ENCODE peak calls at places on chromosomes 6 and 20, in four cellular contexts. D, B, C and O are unnamed samples. For H3K4me1, the result is how much of the 10 kb centered on the place peaks cover.

GRCh38 chr6:109083657-109084056 is 11.0 kb downstream of the SESN1 start:
- DNase-seq in C (no peak), B (no peak), D (no peak), O (no peak)

GRCh38 chr6:107679457-107679856 is 144.7 kb downstream of the SCML4 start:
- DNase-seq in D (peak), C (no peak), B (no peak), O (peak)

GRCh38 chr20:41408986-41409385 is 42.4 kb upstream of the EMILIN3 start:
- DNase-seq in C (no peak), D (no peak), B (no peak), O (peak)

GRCh38 chr6:163837681-163838431 is 423.3 kb downstream of the QKI start:
- DNase-seq in C (peak), B (no peak), D (no peak), O (peak)

GRCh38 chr6:20670750-20671149 is 136.5 kb downstream of the CDKAL1 start:
- DNase-seq in D (no peak), B (no peak), C (no peak), O (no peak)

GRCh38 chr6:24630861-24631505 is 15.0 kb downstream of the KIAA0319 start:
- DNase-seq in B (no peak), D (no peak), C (peak), O (no peak)

GRCh38 chr20:7010584-7010983 is 243.1 kb downstream of the BMP2 start:
- DNase-seq in D (no peak), B (no peak), C (no peak), O (no peak)

GRCh38 chr6:107670792-107671199 is 153.3 kb downstream of the SCML4 start:
- DNase-seq in C (peak), B (no peak), D (peak), O (no peak)

GRCh38 chr20:10225439-10226080 is 6.9 kb downstream of the SNAP25 start:
- DNase-seq in D (no peak), B (no peak), C (peak), O (no peak)

GRCh38 chr6:80610821-80611220 is 504.4 kb downstream of the BCKDHB start:
- DNase-seq in D (no peak), C (no peak), B (no peak), O (no peak)

GRCh38 chr20:22692119-22692475 is 107.7 kb upstream of the FOXA2 start:
- DNase-seq in D (no peak), C (no peak), B (no peak), O (no peak)

GRCh38 chr20:58640446-58640845 is 10.6 kb upstream of the STX16 start:
- DNase-seq in D (no peak), B (no peak), C (no peak), O (no peak)

GRCh38 chr6:119119989-119120388 is 41.5 kb upstream of the FAM184A start:
- DNase-seq in C (no peak), B (no peak), D (peak), O (no peak)

GRCh38 chr6:122449084-122449483 is 22.5 kb downstream of the SERINC1 start:
- DNase-seq in D (no peak), C (no peak), B (no peak), O (no peak)

GRCh38 chr6:45717027-45717426 is 298.6 kb downstream of the CLIC5 start:
- DNase-seq in C (no peak), B (no peak), D (no peak), O (no peak)

GRCh38 chr20:4689224-4689623 is 32.5 kb upstream of the PRND start:
- DNase-seq in B (no peak), D (no peak), C (no peak), O (no peak)

GRCh38 chr6:113361014-113361645 is 496.0 kb upstream of the MARCKS start:
- DNase-seq in B (no peak), D (no peak), C (no peak), O (no peak)

DNA sequence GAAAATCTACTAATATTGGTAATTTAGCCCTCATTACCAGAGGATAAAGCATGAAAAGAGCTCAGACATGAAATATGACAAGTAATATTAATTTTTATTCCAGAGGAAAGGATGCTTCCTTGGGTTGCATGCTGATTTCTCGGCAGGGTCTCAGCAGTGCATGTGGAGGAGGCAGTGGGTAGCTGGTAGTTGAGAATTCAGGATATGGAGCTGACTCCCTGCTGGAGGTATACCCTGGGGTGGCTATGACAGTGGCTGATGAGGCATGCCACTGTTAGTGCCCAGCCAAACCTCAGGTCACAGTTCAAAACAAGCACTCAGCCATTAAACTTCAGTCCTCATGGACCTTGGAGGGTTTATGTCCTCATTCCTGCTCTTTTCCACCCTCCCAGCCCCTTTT is 761.8 kb upstream of the MMS22L start:
- DNase-seq in B (no peak), C (no peak), D (no peak), O (no peak)
- H3K4me1 ChIP-seq in B (under half), C (half or more), D (under half), O (under half)

DNA sequence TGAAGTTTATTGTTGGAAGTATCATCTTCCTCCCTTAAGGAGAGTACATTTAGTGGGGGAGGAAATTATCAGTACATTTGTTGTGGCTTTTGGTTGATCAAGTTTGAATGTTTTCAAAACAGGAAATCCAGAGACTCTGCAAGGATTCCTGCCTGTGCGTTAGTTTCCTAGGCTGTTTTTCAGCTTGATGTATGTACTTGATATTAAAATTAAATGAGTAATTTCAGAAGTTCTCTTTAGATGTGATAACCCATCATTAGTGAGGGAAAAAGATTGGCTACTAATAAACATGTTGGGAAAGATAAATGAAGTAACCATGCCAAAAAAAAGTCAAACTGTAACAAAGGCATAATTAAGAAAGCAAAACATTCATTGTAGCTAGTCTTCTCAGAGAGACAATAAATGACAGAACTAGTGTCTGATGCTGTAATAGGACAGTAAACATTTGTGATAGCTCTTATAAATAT is 88.0 kb upstream of the TULP1 start:
- DNase-seq in D (no peak), B (no peak), C (no peak), O (no peak)
- H3K4me1 ChIP-seq in D (half or more), B (under half), C (under half), O (under half)

GRCh38 chr20:37386505-37387201 is 40.7 kb downstream of the SRC start:
- DNase-seq in D (no peak), C (no peak), B (no peak), O (no peak)
- H3K4me1 ChIP-seq in D (under half), C (under half), B (under half), O (under half)

GRCh38 chr20:62913043-62913630 is 13.2 kb downstream of the DIDO1 start:
- DNase-seq in C (no peak), D (no peak), B (peak), O (no peak)

GRCh38 chr20:62914436-62914835 is 11.9 kb downstream of the DIDO1 start:
- DNase-seq in D (no peak), C (no peak), B (peak), O (no peak)

GRCh38 chr20:62917720-62918119 is 8.6 kb downstream of the DIDO1 start:
- DNase-seq in B (no peak), C (no peak), D (no peak), O (no peak)

GRCh38 chr20:62916703-62917476 is 9.4 kb downstream of the DIDO1 start:
- DNase-seq in B (peak), D (no peak), C (no peak), O (no peak)

DNA sequence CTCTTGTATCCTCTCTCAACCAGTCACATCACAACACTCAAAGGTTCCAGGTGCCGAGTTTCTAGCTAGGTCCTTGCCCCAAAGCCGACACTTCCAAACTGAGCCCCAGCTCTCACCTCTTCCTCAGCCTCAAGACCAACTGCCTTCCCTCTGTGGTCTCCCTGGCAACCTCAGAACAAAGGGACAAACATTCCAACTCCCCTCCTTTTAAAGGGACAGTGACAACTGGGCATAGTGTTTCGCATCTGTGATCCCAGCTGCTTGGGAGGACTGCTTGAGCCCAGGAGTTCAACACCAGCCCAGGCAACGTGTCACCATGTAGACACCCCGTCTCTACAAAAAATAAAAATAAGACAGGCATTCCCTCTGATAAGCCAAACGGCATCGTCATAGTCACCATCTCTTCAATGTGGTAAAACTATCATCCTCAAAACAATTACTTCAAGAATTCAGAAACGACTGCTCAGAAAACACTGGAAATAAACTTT is 11.3 kb downstream of the DIDO1 start:
- DNase-seq in B (peak), D (peak), C (peak), O (no peak)
- H3K4me1 ChIP-seq in B (under half), D (half or more), C (half or more), O (under half)

GRCh38 chr6:167094436-167094819 is 28.5 kb upstream of the CCR6 start:
- DNase-seq in C (peak), D (no peak), B (no peak), O (no peak)
- H3K4me1 ChIP-seq in C (under half), D (under half), B (under half), O (under half)

GRCh38 chr6:30759575-30760239 is 15.4 kb upstream of the IER3 start:
- DNase-seq in C (peak), B (peak), D (peak), O (no peak)
- H3K4me1 ChIP-seq in C (under half), B (under half), D (under half), O (under half)

GRCh38 chr20:49328790-49329189 is 50.9 kb upstream of the ZNFX1 start:
- DNase-seq in C (no peak), B (no peak), D (no peak), O (no peak)

GRCh38 chr20:49330701-49331614 is 53.1 kb upstream of the ZNFX1 start:
- DNase-seq in B (no peak), C (no peak), D (no peak), O (no peak)

GRCh38 chr20:49323622-49324238 is 45.9 kb upstream of the ZNFX1 start:
- DNase-seq in B (no peak), C (no peak), D (peak), O (no peak)

GRCh38 chr20:49324306-49324705 is 46.4 kb upstream of the ZNFX1 start:
- DNase-seq in B (no peak), D (no peak), C (no peak), O (no peak)

GRCh38 chr20:49325981-49326380 is 48.1 kb upstream of the ZNFX1 start:
- DNase-seq in B (no peak), C (no peak), D (no peak), O (no peak)
- H3K4me1 ChIP-seq in B (under half), C (under half), D (under half), O (under half)

GRCh38 chr6:38508894-38509293 is 130.8 kb downstream of the BTBD9 start:
- DNase-seq in B (no peak), C (no peak), D (no peak), O (no peak)

GRCh38 chr6:38510205-38510604 is 129.5 kb downstream of the BTBD9 start:
- DNase-seq in C (no peak), B (no peak), D (no peak), O (no peak)

GRCh38 chr6:38509713-38510112 is 130.0 kb downstream of the BTBD9 start:
- DNase-seq in B (no peak), D (no peak), C (no peak), O (no peak)

GRCh38 chr6:38507173-38507572 is 132.6 kb downstream of the BTBD9 start:
- DNase-seq in B (no peak), D (no peak), C (no peak), O (no peak)

GRCh38 chr6:38508286-38508685 is 131.4 kb downstream of the BTBD9 start:
- DNase-seq in B (no peak), D (no peak), C (no peak), O (no peak)
- H3K4me1 ChIP-seq in B (under half), D (under half), C (under half), O (under half)

GRCh38 chr20:50541606-50542041 is 31.4 kb downstream of the PTPN1 start:
- DNase-seq in C (no peak), B (no peak), D (no peak), O (no peak)
- H3K4me1 ChIP-seq in C (under half), B (under half), D (under half), O (under half)